ENCODE peak calls at places on chromosomes 2 and 18, in five cellular contexts. Z is endodermal cell; O is CD8-positive, alpha-beta T cell; T is psoas muscle; B is ovary. X is an unnamed sample.

GRCh38 chr2:151657667-151658076 is 76.6 kb downstream of the NEB start:
- DNase-seq in Z (no peak), T (no peak), O (no peak), B (no peak), X (no peak)

GRCh38 chr2:38443021-38443541 is 66.0 kb upstream of the ATL2 start:
- DNase-seq in B (no peak), Z (peak), T (no peak), O (no peak), X (no peak)

GRCh38 chr2:98764499-98764898 is 33.6 kb upstream of the MGAT4A start:
- DNase-seq in Z (no peak), T (no peak), O (no peak), B (no peak), X (no peak)

GRCh38 chr18:13136689-13137040 is 81.9 kb upstream of the LDLRAD4 start:
- DNase-seq in Z (peak), O (no peak), T (peak), B (peak), X (no peak)

GRCh38 chr2:64403426-64403825 is 50.5 kb upstream of the LGALSL start:
- DNase-seq in Z (no peak), T (no peak), O (no peak), B (peak), X (no peak)

GRCh38 chr2:20999906-21000645 is 43.8 kb downstream of the APOB start:
- DNase-seq in B (no peak), O (no peak), Z (no peak), T (no peak), X (no peak)

GRCh38 chr2:20232837-20233207 is 7.9 kb upstream of the SDC1 start:
- DNase-seq in B (no peak), Z (peak), O (no peak), T (no peak), X (no peak)

GRCh38 chr2:200786423-200786822 is 25.3 kb upstream of the BZW1 start:
- DNase-seq in O (no peak), T (no peak), B (no peak), Z (no peak), X (no peak)

GRCh38 chr2:135052997-135053474 is 944 bp downstream of the RAB3GAP1 start:
- DNase-seq in O (no peak), B (no peak), T (no peak), Z (peak), X (no peak)

GRCh38 chr2:197674546-197674945 is 841 bp downstream of the RFTN2 start:
- DNase-seq in T (no peak), B (no peak), O (no peak), Z (no peak), X (no peak)

GRCh38 chr2:219291910-219292490 is 12.8 kb downstream of the DNAJB2 start:
- DNase-seq in T (no peak), O (no peak), B (no peak), Z (no peak), X (peak)

GRCh38 chr18:51988277-51988676 is 351.7 kb upstream of the DCC start:
- DNase-seq in O (no peak), Z (no peak), T (no peak), B (no peak), X (no peak)

GRCh38 chr2:85541262-85541661 is 2.3 kb downstream of the MAT2A start:
- DNase-seq in B (no peak), T (no peak), O (no peak), Z (no peak), X (no peak)

GRCh38 chr2:42099431-42100173 is 51.8 kb downstream of the PKDCC start:
- DNase-seq in B (no peak), Z (peak), O (no peak), T (no peak), X (no peak)

GRCh38 chr2:222548997-222549396 is 106.9 kb downstream of the FARSB start:
- DNase-seq in B (no peak), O (no peak), Z (peak), T (no peak), X (no peak)

GRCh38 chr2:235849489-235849888 is 318.7 kb downstream of the GBX2 start:
- DNase-seq in Z (peak), B (no peak), O (no peak), T (no peak), X (no peak)

GRCh38 chr18:9719421-9719981 is 11.4 kb downstream of the RAB31 start:
- DNase-seq in Z (no peak), T (no peak), B (peak), O (no peak), X (peak)

GRCh38 chr18:37385846-37386435 is 179.7 kb downstream of the CELF4 start:
- DNase-seq in T (no peak), O (no peak), B (no peak), Z (no peak), X (no peak)

GRCh38 chr2:233203060-233203459 is 48.4 kb upstream of the ATG16L1 start:
- DNase-seq in T (no peak), B (no peak), O (no peak), Z (no peak), X (no peak)

GRCh38 chr2:19746611-19747309 is 155.0 kb downstream of the TTC32 start:
- DNase-seq in B (no peak), T (no peak), Z (peak), O (no peak), X (peak)

GRCh38 chr2:6864938-6865345 is 765 bp downstream of the CMPK2 start:
- DNase-seq in O (no peak), T (no peak), Z (peak), B (no peak), X (no peak)

GRCh38 chr18:8719192-8719591 is 13.8 kb downstream of the MTCL1 start:
- DNase-seq in B (no peak), T (no peak), Z (no peak), O (no peak), X (no peak)

GRCh38 chr2:225526731-225527427 is 127.4 kb downstream of the NYAP2 start:
- DNase-seq in T (no peak), O (no peak), Z (no peak), B (no peak), X (no peak)

GRCh38 chr2:60414731-60415130 is 138.7 kb downstream of the BCL11A start:
- DNase-seq in Z (no peak), B (no peak), O (no peak), T (no peak), X (no peak)

GRCh38 chr2:42238644-42239288 is 69.6 kb downstream of the EML4 start:
- DNase-seq in B (no peak), O (no peak), Z (peak), T (no peak), X (no peak)

GRCh38 chr2:15031745-15032240 is 399.3 kb downstream of the LRATD1 start:
- DNase-seq in B (no peak), O (no peak), Z (peak), T (no peak), X (no peak)

GRCh38 chr18:62814114-62814759 is 98.9 kb downstream of the PHLPP1 start:
- DNase-seq in Z (no peak), B (no peak), T (no peak), O (no peak), X (no peak)

GRCh38 chr2:8003462-8004075 is 678.3 kb upstream of the ID2 start:
- DNase-seq in Z (no peak), B (peak), O (no peak), T (peak), X (peak)

GRCh38 chr2:152154462-152154861 is 21.1 kb downstream of the STAM2 start:
- DNase-seq in Z (no peak), B (no peak), O (no peak), T (no peak), X (no peak)

GRCh38 chr2:195563857-195564512 is 93.0 kb upstream of the SLC39A10 start:
- DNase-seq in B (no peak), T (no peak), O (no peak), Z (no peak), X (no peak)

GRCh38 chr2:218830526-218831306 is 887 bp downstream of the PRKAG3 start:
- DNase-seq in T (no peak), O (no peak), Z (no peak), B (no peak), X (no peak)

GRCh38 chr18:7822435-7823425 is 255.6 kb downstream of the PTPRM start:
- DNase-seq in B (peak), T (no peak), Z (peak), O (no peak), X (no peak)

GRCh38 chr2:69525261-69525660 is 88.0 kb upstream of the NFU1 start:
- DNase-seq in B (no peak), O (no peak), Z (no peak), T (no peak), X (no peak)

GRCh38 chr18:79898952-79899608 is 52.4 kb downstream of the SLC66A2 start:
- DNase-seq in T (no peak), O (no peak), B (no peak), Z (no peak), X (no peak)

GRCh38 chr2:232327089-232328037 is 51.2 kb upstream of the ALPP start:
- DNase-seq in O (peak), B (peak), Z (peak), T (peak), X (no peak)

GRCh38 chr2:150570712-150571111 is 83.2 kb upstream of the RND3 start:
- DNase-seq in Z (no peak), T (no peak), B (no peak), O (no peak), X (no peak)

GRCh38 chr2:185979546-185980071 is 241.0 kb downstream of the FSIP2 start:
- DNase-seq in T (no peak), Z (peak), O (no peak), B (no peak), X (no peak)

DNA sequence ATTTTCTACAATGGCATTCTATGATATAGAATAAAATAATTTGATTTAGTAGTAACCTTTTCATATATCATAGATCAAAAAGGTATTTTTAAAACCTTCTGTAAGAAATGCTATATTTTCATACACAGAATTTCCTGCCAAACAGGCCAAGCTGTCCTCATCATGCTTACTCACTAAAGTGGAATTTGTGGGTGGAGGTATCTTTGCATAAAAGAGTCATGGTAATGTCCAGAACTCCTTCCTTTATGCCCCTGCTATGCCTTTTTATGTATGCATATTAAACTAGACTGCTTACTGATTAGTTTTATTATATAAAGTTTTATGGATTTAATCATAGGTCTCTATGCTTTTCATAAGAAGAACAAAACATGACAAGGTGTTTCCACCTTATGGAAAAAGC is 27.5 kb upstream of the MARCHF7 start:
- DNase-seq in B (no peak), O (no peak), Z (no peak), T (no peak), X (no peak)
- H3K4me3 ChIP-seq in B (no peak), O (no peak), Z (no peak), T (no peak), X (no peak)

DNA sequence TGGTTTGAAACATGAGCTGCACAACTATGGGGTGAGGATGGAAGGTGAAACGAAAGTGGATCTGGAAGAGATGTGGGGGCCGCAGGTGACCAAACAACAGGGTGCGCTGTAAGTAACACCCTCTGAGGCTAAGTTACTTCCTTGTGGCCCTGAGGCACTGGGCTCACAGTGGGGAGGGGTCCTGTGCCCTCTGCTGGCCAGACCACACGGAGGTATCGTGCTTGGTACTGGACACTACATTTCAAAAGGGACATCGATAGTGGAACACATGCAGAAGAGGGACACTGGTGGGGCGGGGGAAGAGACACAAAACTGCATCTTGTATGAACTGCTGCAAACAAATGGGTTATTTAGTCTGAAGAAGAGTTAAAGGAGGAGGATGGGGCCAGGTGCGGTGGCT is 110.6 kb downstream of the CLIP4 start:
- DNase-seq in O (no peak), T (no peak), B (no peak), Z (no peak), X (no peak)
- TF ChIP-seq CTCF in O (no peak), T (no peak), B (no peak), Z (peak), X (no peak)

DNA sequence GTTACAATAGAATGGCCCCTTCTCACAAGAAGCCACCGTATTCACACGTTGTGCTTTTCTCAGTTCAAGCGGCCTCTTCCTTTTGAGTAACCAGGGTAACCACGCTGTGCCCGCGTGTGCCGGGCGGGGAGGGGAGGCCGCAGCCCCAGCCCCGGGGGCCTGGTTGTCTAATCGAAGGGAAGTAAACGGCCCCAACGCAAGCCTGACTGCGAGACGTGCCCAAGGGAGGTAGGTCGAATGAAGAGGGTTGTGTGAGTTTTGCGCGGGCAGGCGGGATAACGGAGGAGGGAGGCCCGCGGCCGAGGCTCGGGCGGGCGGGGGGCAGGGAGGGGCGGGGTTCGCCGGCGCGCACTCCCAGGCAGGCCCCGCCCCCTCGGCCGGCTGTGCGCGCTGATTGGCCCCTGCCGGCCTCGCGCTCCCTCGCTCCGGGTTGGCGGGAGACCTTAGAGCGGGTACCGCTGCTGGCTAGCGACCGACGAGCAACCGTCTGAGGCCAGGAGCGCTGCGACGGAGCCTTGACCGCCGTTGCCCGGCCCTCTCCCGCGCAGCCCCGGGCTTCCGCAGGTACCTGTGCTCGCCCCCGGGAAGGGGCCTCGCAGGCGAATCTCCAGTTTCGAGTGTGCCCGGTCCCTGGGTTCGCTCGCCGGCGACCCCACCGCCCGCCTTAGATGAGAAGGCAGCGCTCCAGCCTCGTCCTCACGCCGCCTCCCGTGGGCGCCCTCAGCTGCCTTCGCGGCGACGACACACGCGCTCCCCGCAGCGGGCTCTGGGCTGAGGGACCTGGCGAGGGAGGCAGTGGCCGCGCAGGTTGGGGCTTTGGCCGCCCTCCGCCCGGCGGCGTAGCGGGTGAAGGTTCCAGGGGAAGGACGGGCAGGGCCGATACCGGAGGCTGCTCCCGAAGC is at the start of gene SPDYA:
- DNase-seq in O (peak), Z (peak), B (peak), T (peak), X (peak)
- H3K27ac ChIP-seq in O (peak), Z (peak), B (no peak), T (no peak), X (peak)

GRCh38 chr2:170651603-170652002 is 63.5 kb upstream of the SP5 start:
- DNase-seq in T (no peak), B (no peak), Z (no peak), O (peak), X (no peak)
- H3K4me3 ChIP-seq in T (no peak), B (no peak), Z (no peak), O (no peak), X (no peak)

DNA sequence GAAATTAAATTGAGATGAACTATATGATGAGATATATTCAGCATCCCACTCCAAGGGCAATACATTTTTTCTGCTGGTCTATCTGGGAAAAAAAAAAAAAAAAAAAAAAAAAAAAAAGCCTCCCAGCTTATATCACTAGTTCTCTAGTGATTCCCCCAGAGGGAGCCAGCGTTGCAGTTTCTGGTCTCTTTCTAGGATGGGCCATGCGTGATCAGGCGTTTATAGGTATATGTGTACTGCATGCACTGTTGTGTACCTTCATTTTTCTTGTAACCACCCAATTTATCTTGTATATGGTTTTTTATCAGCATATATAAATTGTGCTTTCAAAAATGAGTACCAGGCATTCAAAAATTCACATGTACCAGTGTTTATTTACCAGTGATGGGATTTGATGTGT is 35.1 kb downstream of the DCDC2C start:
- DNase-seq in B (no peak), O (no peak), T (no peak), Z (peak), X (no peak)
- TF ChIP-seq CTCF in B (no peak), O (no peak), T (no peak), Z (peak), X (no peak)